ENCODE peak calls at places on chromosomes 16 and 17, in four cellular contexts. M, O, J and Z are unnamed samples.

GRCh38 chr17:81084691-81085419 is 49.9 kb downstream of the BAIAP2 start:
- DNase-seq in M (no peak), O (no peak), J (no peak), Z (no peak)

GRCh38 chr17:2928294-2928890 is 132.2 kb downstream of the RAP1GAP2 start:
- DNase-seq in M (no peak), O (no peak), J (no peak), Z (no peak)

GRCh38 chr16:86368261-86368660 is 142.1 kb upstream of the FOXF1 start:
- DNase-seq in O (no peak), M (no peak), J (no peak), Z (no peak)

GRCh38 chr17:3982541-3983017 is 18.3 kb upstream of the ATP2A3 start:
- DNase-seq in J (no peak), M (no peak), O (no peak), Z (no peak)

GRCh38 chr16:83689385-83689831 is 118.4 kb upstream of the HSBP1 start:
- DNase-seq in O (peak; percentile 97), M (no peak), J (no peak), Z (no peak)

GRCh38 chr16:83915081-83915480 is 16.2 kb downstream of the MLYCD start:
- DNase-seq in M (no peak), J (no peak), O (no peak), Z (no peak)

GRCh38 chr16:71900336-71900735 is 5.0 kb downstream of the IST1 start:
- DNase-seq in J (no peak), O (peak; percentile 10), M (no peak), Z (peak; percentile 7)

GRCh38 chr17:48589831-48590602 is at the start of gene HOXB3:
- DNase-seq in J (no peak), M (no peak), O (no peak), Z (no peak)

GRCh38 chr17:75044716-75045115 is 2.1 kb downstream of the ATP5PD start:
- DNase-seq in J (no peak), M (no peak), O (no peak), Z (no peak)